ENCODE peak calls at places on chromosomes 12 and 14, in nine cellular contexts. Z is HL-60, M is transverse colon, F is endothelial cell of umbilical vein, D is GM23338, U is HCT116, L is GM12878, Y is HepG2, O is K562. W is an unnamed sample.

GRCh38 chr14:50901361-50901760 is 29.5 kb downstream of the ABHD12B start:
- DNase-seq in Z (no peak), M (no peak), F (no peak), D (no peak), U (no peak), L (no peak), Y (no peak), O (no peak), W (no peak)

GRCh38 chr12:93704122-93704521 is 26.9 kb downstream of the CRADD start:
- DNase-seq in Z (no peak), M (no peak), F (no peak), D (no peak), U (no peak), L (no peak), Y (no peak), O (no peak), W (no peak)

GRCh38 chr14:56840221-56840620 is 29.9 kb upstream of the OTX2 start:
- DNase-seq in Z (no peak), M (no peak), F (no peak), D (no peak), U (no peak), L (no peak), Y (no peak), O (no peak), W (no peak)

GRCh38 chr12:49051777-49052438 is 8.7 kb downstream of the KMT2D start:
- DNase-seq in Z (no peak), M (no peak), F (no peak), D (no peak), U (no peak), L (no peak), Y (no peak), O (no peak), W (no peak)

GRCh38 chr12:124593176-124593575 is 25.8 kb upstream of the NCOR2 start:
- DNase-seq in Z (no peak), M (no peak), F (no peak), D (no peak), U (no peak), L (no peak), Y (no peak), O (no peak), W (no peak)

GRCh38 chr12:54060975-54061778 is 7.5 kb downstream of the HOXC4 start:
- DNase-seq in Z (no peak), M (no peak), F (no peak), D (no peak), U (no peak), L (no peak), Y (no peak), O (no peak), W (no peak)

GRCh38 chr12:100027671-100028070 is 42.9 kb upstream of the ANKS1B start:
- DNase-seq in Z (no peak), M (no peak), F (no peak), D (no peak), U (no peak), L (no peak), Y (no peak), O (no peak), W (no peak)

GRCh38 chr12:91327889-91328288 is 145.3 kb upstream of the DCN start:
- DNase-seq in Z (no peak), M (no peak), F (no peak), D (no peak), U (no peak), L (no peak), Y (no peak), O (no peak), W (no peak)

GRCh38 chr12:93176166-93176565 is 201.6 kb upstream of the NUDT4 start:
- DNase-seq in Z (no peak), M (no peak), F (peak), D (no peak), U (no peak), L (no peak), Y (no peak), O (no peak), W (no peak)

GRCh38 chr12:27338473-27338872 is 5.8 kb downstream of the BMAL2 start:
- DNase-seq in Z (no peak), M (no peak), F (no peak), D (no peak), U (no peak), L (no peak), Y (no peak), O (no peak), W (no peak)

GRCh38 chr14:24298892-24299254 is 707 bp downstream of the DHRS1 start:
- DNase-seq in Z (no peak), M (no peak), F (peak), D (peak), U (peak), L (no peak), Y (peak), O (peak), W (no peak)

GRCh38 chr14:104795781-104796681 is 483 bp upstream of the AKT1 start:
- DNase-seq in Z (no peak), M (peak), F (no peak), D (peak), U (no peak), L (no peak), Y (peak), O (peak), W (peak)

GRCh38 chr12:120181991-120182631 is 12.4 kb downstream of the GCN1 start:
- DNase-seq in Z (no peak), M (no peak), F (no peak), D (no peak), U (no peak), L (no peak), Y (peak), O (no peak), W (no peak)

GRCh38 chr14:59261334-59261733 is 72.9 kb downstream of the DAAM1 start:
- DNase-seq in Z (no peak), M (no peak), F (no peak), D (no peak), U (no peak), L (no peak), Y (peak), O (no peak), W (no peak)

GRCh38 chr12:55720894-55721444 is 776 bp downstream of the RDH5 start:
- DNase-seq in Z (peak), M (peak), F (peak), D (peak), U (peak), L (no peak), Y (peak), O (peak), W (no peak)

GRCh38 chr12:110743571-110744093 is 941 bp upstream of the PPP1CC start:
- DNase-seq in Z (no peak), M (peak), F (no peak), D (peak), U (no peak), L (no peak), Y (no peak), O (peak), W (no peak)

GRCh38 chr14:69770559-69770958 is 3.6 kb downstream of the SRSF5 start:
- DNase-seq in Z (no peak), M (no peak), F (no peak), D (no peak), U (no peak), L (no peak), Y (no peak), O (no peak), W (no peak)

GRCh38 chr14:69768873-69769272 is 1.9 kb downstream of the SRSF5 start:
- DNase-seq in Z (no peak), M (no peak), F (peak), D (no peak), U (no peak), L (no peak), Y (no peak), O (no peak), W (no peak)

GRCh38 chr14:69766984-69767368 is at the start of gene SRSF5:
- DNase-seq in Z (peak), M (peak), F (peak), D (no peak), U (peak), L (peak), Y (peak), O (peak), W (peak)

GRCh38 chr14:69769623-69770022 is 2.7 kb downstream of the SRSF5 start:
- DNase-seq in Z (no peak), M (no peak), F (no peak), D (no peak), U (no peak), L (no peak), Y (no peak), O (no peak), W (no peak)

GRCh38 chr14:69767369-69767999 is 542 bp downstream of the SRSF5 start:
- DNase-seq in Z (peak), M (peak), F (peak), D (peak), U (peak), L (peak), Y (peak), O (peak), W (peak)
- TF ChIP-seq POLR2AphosphoS5 in Z (no peak), M (peak), F (peak), D (no peak), U (no peak), L (peak), Y (peak), O (peak), W (peak)

GRCh38 chr14:75002392-75003249 is at the start of gene EIF2B2:
- DNase-seq in Z (peak), M (peak), F (peak), D (peak), U (peak), L (peak), Y (peak), O (peak), W (peak)
- TF ChIP-seq POLR2AphosphoS5 in Z (peak), M (peak), F (peak), D (peak), U (peak), L (peak), Y (peak), O (peak), W (peak)

DNA sequence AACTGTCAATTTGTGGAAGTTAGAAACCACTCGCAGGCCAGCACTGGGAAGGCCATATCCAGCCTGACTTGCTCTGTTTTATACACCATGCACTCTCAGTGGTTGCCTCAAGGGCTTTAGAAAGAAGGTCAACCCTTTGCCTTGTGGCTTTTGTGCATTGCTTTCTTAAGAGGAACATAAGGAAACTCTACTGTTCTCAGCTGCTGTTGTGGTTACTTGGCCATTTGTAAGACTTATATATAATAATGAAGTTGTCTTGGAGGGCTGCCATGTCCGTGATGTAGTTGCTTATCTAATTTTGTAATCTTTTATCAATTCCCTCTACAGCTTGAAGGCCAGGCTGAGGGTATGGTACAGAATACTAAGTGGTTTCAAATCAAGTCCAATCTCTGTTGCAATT is 637.8 kb downstream of the DIO2 start:
- DNase-seq in Z (no peak), M (no peak), F (no peak), D (no peak), U (no peak), L (no peak), Y (no peak), O (no peak), W (no peak)
- TF ChIP-seq POLR2AphosphoS5 in Z (no peak), M (no peak), F (no peak), D (no peak), U (no peak), L (no peak), Y (no peak), O (no peak), W (no peak)

GRCh38 chr12:113318900-113319628 is 15.8 kb downstream of the SLC8B1 start:
- DNase-seq in Z (no peak), M (no peak), F (no peak), D (no peak), U (no peak), L (no peak), Y (no peak), O (no peak), W (no peak)
- TF ChIP-seq POLR2AphosphoS5 in Z (no peak), M (no peak), F (no peak), D (no peak), U (no peak), L (no peak), Y (no peak), O (no peak), W (no peak)

GRCh38 chr12:18857656-18858055 is 119.7 kb downstream of the CAPZA3 start:
- DNase-seq in Z (no peak), M (no peak), F (no peak), D (no peak), U (no peak), L (no peak), Y (no peak), O (no peak), W (no peak)
- TF ChIP-seq POLR2AphosphoS5 in Z (no peak), M (no peak), F (no peak), D (no peak), U (no peak), L (no peak), Y (no peak), O (no peak), W (no peak)

GRCh38 chr14:90874599-90874998 is 58.4 kb upstream of the TTC7B start:
- DNase-seq in Z (no peak), M (no peak), F (no peak), D (peak), U (no peak), L (no peak), Y (no peak), O (no peak), W (no peak)

GRCh38 chr14:90870950-90871604 is 54.8 kb upstream of the TTC7B start:
- DNase-seq in Z (no peak), M (no peak), F (no peak), D (no peak), U (no peak), L (no peak), Y (no peak), O (no peak), W (no peak)

GRCh38 chr14:90866822-90867221 is 50.6 kb upstream of the TTC7B start:
- DNase-seq in Z (no peak), M (no peak), F (no peak), D (no peak), U (no peak), L (no peak), Y (no peak), O (no peak), W (no peak)

DNA sequence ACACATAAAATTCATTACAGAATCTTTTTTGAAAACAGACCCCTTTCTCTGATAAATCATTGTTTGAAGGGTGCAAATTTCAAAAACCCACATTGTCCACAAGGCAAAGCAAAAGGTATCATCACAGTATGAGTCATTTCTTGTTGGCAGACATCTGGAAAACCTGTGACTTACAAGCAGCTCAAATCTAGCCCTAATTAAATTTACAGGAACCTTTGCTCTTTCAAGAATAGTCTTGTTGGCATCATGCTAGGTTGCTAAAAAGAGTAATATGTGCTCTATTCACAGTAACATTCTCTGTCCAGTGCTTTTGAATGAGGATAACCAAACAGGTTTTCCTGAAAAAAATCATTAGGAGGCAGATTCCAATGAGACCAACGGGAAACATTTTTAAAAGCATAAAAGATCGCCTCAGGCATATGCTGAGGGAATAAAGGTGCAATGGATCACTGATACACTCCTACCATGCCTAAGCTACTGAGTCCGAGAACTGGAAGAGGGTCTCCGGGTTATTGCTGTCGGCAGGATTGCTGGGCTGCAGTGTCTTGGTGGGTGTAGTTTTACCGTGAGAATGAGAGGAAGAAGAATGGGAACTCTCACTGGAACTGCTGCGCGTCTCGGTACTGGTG is 55.5 kb upstream of the TTC7B start:
- DNase-seq in Z (no peak), M (no peak), F (peak), D (no peak), U (no peak), L (no peak), Y (no peak), O (no peak), W (no peak)
- TF ChIP-seq POLR2AphosphoS5 in Z (no peak), M (no peak), F (no peak), D (no peak), U (no peak), L (no peak), Y (no peak), O (no peak), W (no peak)

DNA sequence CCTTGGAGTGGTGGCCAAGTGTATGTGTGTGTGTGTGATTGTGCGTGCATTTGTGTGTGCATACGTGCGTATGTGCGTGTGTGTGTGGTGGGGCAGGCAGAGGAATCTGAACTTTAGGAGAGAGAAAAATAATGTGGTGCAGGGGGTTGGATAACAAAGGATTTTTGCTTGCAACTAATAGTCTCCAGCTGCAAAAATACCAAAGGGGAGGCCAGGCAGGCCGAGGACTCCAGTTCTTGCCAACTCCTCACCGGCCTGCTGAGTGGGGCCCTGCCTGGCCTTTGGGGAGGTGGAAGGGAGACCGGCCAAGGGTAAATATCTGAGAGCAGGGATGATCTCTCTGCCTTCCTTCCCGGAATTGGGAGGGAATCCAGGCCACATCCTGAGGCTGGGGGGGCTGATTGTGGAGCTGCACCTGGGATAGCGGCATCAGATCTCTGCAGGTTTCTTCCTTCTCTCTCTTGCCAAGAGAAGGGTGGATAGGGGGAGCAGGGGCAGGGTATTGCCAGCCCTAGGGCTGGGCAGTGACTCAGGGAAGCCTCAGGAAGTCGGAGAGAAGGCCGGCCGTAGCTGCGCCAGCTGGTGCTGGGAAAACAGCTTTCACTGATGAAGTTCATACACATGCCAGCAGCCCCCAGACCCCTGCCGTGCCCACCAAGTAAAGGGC is 4.5 kb upstream of the LRP1-AS start:
- DNase-seq in Z (no peak), M (no peak), F (peak), D (no peak), U (no peak), L (no peak), Y (no peak), O (no peak), W (no peak)
- TF ChIP-seq POLR2AphosphoS5 in Z (no peak), M (no peak), F (no peak), D (no peak), U (no peak), L (no peak), Y (no peak), O (no peak), W (no peak)

GRCh38 chr12:112680993-112681392 is 110.6 kb upstream of the RPH3A start:
- DNase-seq in Z (no peak), M (no peak), F (no peak), D (no peak), U (no peak), L (no peak), Y (no peak), O (no peak), W (no peak)

GRCh38 chr12:112676526-112676925 is 115.0 kb upstream of the RPH3A start:
- DNase-seq in Z (no peak), M (no peak), F (no peak), D (peak), U (no peak), L (no peak), Y (no peak), O (no peak), W (no peak)

GRCh38 chr12:112682586-112682985 is 109.0 kb upstream of the RPH3A start:
- DNase-seq in Z (no peak), M (no peak), F (no peak), D (no peak), U (no peak), L (no peak), Y (no peak), O (no peak), W (no peak)

GRCh38 chr12:112674539-112674938 is 117.0 kb upstream of the RPH3A start:
- DNase-seq in Z (no peak), M (no peak), F (no peak), D (no peak), U (no peak), L (no peak), Y (no peak), O (no peak), W (no peak)

GRCh38 chr12:112677050-112677765 is 114.3 kb upstream of the RPH3A start:
- DNase-seq in Z (no peak), M (no peak), F (no peak), D (no peak), U (no peak), L (no peak), Y (no peak), O (no peak), W (no peak)
- TF ChIP-seq POLR2AphosphoS5 in Z (no peak), M (no peak), F (no peak), D (no peak), U (no peak), L (no peak), Y (no peak), O (no peak), W (no peak)

GRCh38 chr12:88298761-88299242 is 156.7 kb downstream of the TMTC3 start:
- DNase-seq in Z (no peak), M (no peak), F (peak), D (peak), U (peak), L (peak), Y (no peak), O (peak), W (no peak)
- TF ChIP-seq POLR2AphosphoS5 in Z (no peak), M (no peak), F (no peak), D (no peak), U (peak), L (no peak), Y (no peak), O (no peak), W (no peak)

DNA sequence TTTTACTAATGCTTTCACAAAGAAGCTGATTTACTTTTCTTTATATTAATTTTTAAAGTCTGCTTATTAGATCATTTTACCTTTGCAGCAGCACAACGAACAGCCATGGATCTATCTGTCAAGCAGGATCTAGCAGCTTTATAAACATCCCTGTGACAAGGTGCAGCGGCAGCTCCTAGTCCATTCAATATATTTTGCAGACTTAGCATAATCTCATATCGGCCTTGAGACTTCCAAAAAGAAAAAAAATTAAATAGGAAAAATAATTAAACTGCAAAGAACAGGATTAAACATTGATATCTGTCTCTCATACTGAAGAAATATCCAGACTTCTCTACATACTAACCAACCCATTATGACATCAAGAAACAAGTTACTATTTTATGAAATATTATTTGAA is 25.2 kb downstream of the HEATR5A start:
- DNase-seq in Z (no peak), M (no peak), F (no peak), D (no peak), U (no peak), L (no peak), Y (no peak), O (no peak), W (no peak)
- TF ChIP-seq POLR2AphosphoS5 in Z (no peak), M (no peak), F (no peak), D (no peak), U (no peak), L (no peak), Y (no peak), O (no peak), W (no peak)

W was measured in GM12892.